ENCODE peak calls at places on chromosomes 4 and X, in seven cellular contexts. B is AG09309, L is GM12865, N is sigmoid colon, Y is endodermal cell, R is PC-3, P is kidney. J is an unnamed sample.

GRCh38 chr4:186104895-186105720 is 604 bp downstream of the FAM149A start:
- DNase-seq in B (no peak), L (no peak), N (peak; percentile 70), Y (peak; percentile 81), R (no peak), P (peak; percentile 88), J (no peak)

GRCh38 chr4:99816611-99817309 is at the start of gene DAPP1:
- DNase-seq in B (no peak), L (peak; percentile 96), N (peak; percentile 70), Y (peak; percentile 51), R (peak; percentile 89), P (peak; percentile 78), J (no peak)

GRCh38 chr4:38385286-38386010 is 278.6 kb upstream of the KLF3 start:
- DNase-seq in B (no peak), L (no peak), N (no peak), Y (peak; percentile 53), R (no peak), P (no peak), J (no peak)

GRCh38 chr4:8177544-8177943 is 18.9 kb upstream of the ABLIM2 start:
- DNase-seq in B (no peak), L (no peak), N (no peak), Y (peak; percentile 29), R (no peak), P (no peak), J (no peak)

GRCh38 chrX:136646602-136647239 is 1.2 kb upstream of the CD40LG start:
- DNase-seq in B (no peak), L (no peak), N (no peak), Y (no peak), R (no peak), P (no peak), J (no peak)

GRCh38 chr4:57575465-57575864 is 465.3 kb upstream of the IGFBP7 start:
- DNase-seq in B (no peak), L (no peak), N (no peak), Y (no peak), R (no peak), P (no peak), J (no peak)

GRCh38 chr4:82201805-82202636 is 171.8 kb downstream of the HNRNPD start:
- DNase-seq in B (no peak), L (peak; percentile 53), N (no peak), Y (peak; percentile 87), R (peak; percentile 57), P (no peak), J (no peak)

GRCh38 chrX:40444798-40445496 is 135.8 kb upstream of the ATP6AP2 start:
- DNase-seq in B (no peak), L (no peak), N (no peak), Y (no peak), R (peak; percentile 22), P (no peak), J (no peak)

GRCh38 chrX:22360129-22360528 is 87.4 kb downstream of the CBLL2 start:
- DNase-seq in B (no peak), L (no peak), N (peak; percentile 64), Y (no peak), R (no peak), P (no peak), J (no peak)

GRCh38 chr4:41219421-41219950 is 5.1 kb upstream of the APBB2 start:
- DNase-seq in B (no peak), L (no peak), N (no peak), Y (no peak), R (no peak), P (no peak), J (no peak)

GRCh38 chrX:33132569-33132968 is 78.8 kb downstream of the DMD start:
- DNase-seq in B (no peak), L (no peak), N (no peak), Y (no peak), R (no peak), P (no peak), J (no peak)

GRCh38 chr4:123696712-123697111 is 300.1 kb downstream of the SPRY1 start:
- DNase-seq in B (no peak), L (no peak), N (no peak), Y (no peak), R (no peak), P (no peak), J (no peak)

GRCh38 chrX:53321216-53321942 is 40.0 kb upstream of the IQSEC2 start:
- DNase-seq in B (no peak), L (no peak), N (no peak), Y (peak; percentile 58), R (no peak), P (no peak), J (no peak)

GRCh38 chr4:147787204-147787603 is 55.3 kb downstream of the ARHGAP10 start:
- DNase-seq in B (peak; percentile 45), L (no peak), N (peak; percentile 83), Y (peak; percentile 55), R (peak; percentile 42), P (no peak), J (no peak)

GRCh38 chrX:155148724-155149537 is 67.3 kb upstream of the VBP1 start:
- DNase-seq in B (no peak), L (peak; percentile 30), N (no peak), Y (peak; percentile 74), R (peak; percentile 40), P (no peak), J (no peak)
- TF ChIP-seq CTCF in B (peak; percentile 55), L (peak; percentile 34), N (no peak), Y (peak; percentile 70), R (peak; percentile 66), P (peak; percentile 35), J (peak; percentile 21)

DNA sequence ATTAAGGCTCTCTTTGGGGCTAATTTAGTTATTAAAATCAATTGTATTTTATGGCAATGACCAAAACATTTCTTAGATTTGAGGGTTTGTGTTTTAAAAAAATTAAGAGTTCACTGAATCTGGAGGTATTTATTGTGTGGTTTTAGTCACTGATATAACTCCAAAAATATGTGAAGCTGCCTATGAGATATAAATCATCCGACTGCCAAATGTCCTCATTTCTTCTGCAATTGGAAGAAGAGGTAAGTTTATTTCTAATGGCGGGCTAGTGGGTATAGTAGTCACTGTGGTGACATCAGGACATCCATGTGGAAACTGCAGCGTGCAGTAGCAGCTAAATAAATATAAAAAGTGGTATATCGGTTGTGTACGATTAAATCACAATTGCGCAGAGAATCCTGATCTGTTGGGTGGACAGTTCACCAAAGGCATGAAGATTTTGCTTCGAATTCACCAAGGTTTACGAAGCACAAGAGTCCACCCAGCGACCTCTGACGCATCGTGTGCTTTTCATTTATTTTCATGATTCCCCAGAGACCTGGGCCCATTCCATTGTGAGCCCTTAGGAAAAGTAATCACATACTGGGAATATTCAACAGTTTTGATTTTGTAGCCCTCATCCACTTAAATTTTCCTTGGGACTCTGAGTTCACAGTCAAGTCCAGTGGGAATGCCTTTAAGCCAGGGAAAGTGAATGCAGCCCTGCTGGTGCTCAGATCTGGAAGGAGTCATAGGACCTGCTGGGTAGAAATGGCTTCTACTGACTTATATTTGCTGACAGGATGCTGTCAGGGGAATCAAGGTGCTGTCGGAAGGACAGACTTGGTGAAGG is 205.3 kb downstream of the MID1 start:
- DNase-seq in B (peak; percentile 44), L (no peak), N (no peak), Y (peak; percentile 13), R (peak; percentile 40), P (no peak), J (no peak)
- H3K4me3 ChIP-seq in B (no peak overlapping the region), L (no peak overlapping the region), N (no peak overlapping the region), Y (no peak overlapping the region), R (no peak overlapping the region), P (no peak overlapping the region), J (no peak overlapping the region)

DNA sequence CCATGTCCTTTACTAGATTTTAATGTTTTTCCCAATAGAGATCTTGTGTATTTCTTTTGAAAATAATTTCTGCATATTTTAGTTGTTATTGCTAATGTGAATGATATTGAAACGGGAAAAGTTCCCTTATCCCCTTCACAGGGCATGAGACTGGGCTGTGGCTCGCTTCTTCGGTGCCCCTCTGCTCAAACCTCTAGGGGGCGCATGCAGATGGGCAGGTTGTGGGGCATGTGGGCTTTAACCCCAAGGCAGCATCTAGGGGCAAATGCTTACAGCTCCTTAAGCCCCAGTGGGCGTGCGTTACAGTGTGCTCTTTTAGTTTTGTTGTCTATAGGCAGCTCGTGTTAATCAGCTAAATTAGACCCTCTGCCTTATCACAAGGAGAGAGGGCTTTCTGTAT is 194.7 kb downstream of the OPHN1 start:
- DNase-seq in B (no peak), L (peak; percentile 1), N (no peak), Y (peak; percentile 79), R (peak; percentile 43), P (no peak), J (no peak)
- TF ChIP-seq CTCF in B (peak; percentile 53), L (peak; percentile 35), N (no peak), Y (peak; percentile 77), R (peak; percentile 78), P (no peak), J (peak; percentile 30)

GRCh38 chrX:78746496-78746895 is 1.0 kb upstream of the LPAR4 start:
- DNase-seq in B (no peak), L (no peak), N (no peak), Y (peak; percentile 70), R (no peak), P (no peak), J (no peak)

DNA sequence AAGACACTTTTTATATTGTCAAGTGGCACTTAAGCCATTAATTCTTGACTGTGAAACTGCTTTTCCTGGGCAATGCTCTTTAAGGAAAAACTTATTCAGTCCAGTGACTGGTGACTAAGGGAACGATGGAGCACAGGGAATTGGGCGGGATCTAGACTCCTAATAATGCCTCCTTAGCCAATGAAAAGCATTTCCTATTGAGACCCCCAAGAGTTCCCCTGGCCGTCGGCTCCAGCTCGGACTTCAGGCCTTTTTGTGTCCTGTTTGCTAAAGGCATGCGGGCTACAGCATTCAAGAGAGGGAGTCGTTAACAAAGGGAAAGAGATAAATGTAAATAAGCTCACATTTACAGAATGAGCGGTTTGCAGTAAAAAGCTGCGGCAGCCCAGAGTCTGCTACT is at the start of gene LPAR4:
- DNase-seq in B (no peak), L (no peak), N (no peak), Y (peak; percentile 67), R (peak; percentile 9), P (no peak), J (no peak)
- H3K4me3 ChIP-seq in B (no peak within 1 kb of the TSS), L (no peak within 1 kb of the TSS), N (no peak within 1 kb of the TSS), Y (peak within 1 kb of the TSS; percentile 73), R (peak within 1 kb of the TSS; percentile 50), P (peak within 1 kb of the TSS; percentile 22), J (peak within 1 kb of the TSS; percentile 24)

J was measured in AG04449.